ENCODE peak calls at places on chromosome 7, in five cellular contexts. D is A549, L is heart left ventricle, Y is K562, T is HCT116. G is an unnamed sample.

GRCh38 chr7:55774327-55775050 is 88.1 kb downstream of the SEPTIN14 start:
- DNase-seq in L (no peak), Y (no peak), T (no peak), D (no peak), G (no peak)

GRCh38 chr7:151671514-151671913 is 151.8 kb upstream of the RHEB start:
- DNase-seq in L (no peak), Y (no peak), T (no peak), D (no peak), G (no peak)

GRCh38 chr7:79236352-79237028 is 217.0 kb downstream of the MAGI2 start:
- DNase-seq in T (no peak), Y (no peak), L (no peak), D (no peak), G (no peak)

GRCh38 chr7:30858576-30858975 is 53.1 kb upstream of the AQP1 start:
- DNase-seq in Y (no peak), D (no peak), L (no peak), T (no peak), G (no peak)

GRCh38 chr7:102261451-102261850 is 25.2 kb upstream of the SH2B2 start:
- DNase-seq in Y (no peak), D (no peak), T (no peak), L (no peak), G (no peak)

GRCh38 chr7:118289476-118289875 is 65.0 kb downstream of the ANKRD7 start:
- DNase-seq in T (no peak), Y (no peak), L (no peak), D (no peak), G (peak)

GRCh38 chr7:10703981-10704380 is 269.7 kb upstream of the PHF14 start:
- DNase-seq in Y (no peak), L (no peak), T (no peak), D (no peak), G (no peak)

GRCh38 chr7:98163269-98163668 is 48.0 kb upstream of the BHLHA15 start:
- DNase-seq in T (no peak), L (no peak), Y (no peak), D (no peak), G (no peak)

GRCh38 chr7:134527979-134528371 is 608 bp downstream of the AKR1B10 start:
- DNase-seq in T (no peak), L (no peak), D (no peak), Y (no peak), G (no peak)

GRCh38 chr7:108109216-108109908 is 20.8 kb downstream of the LAMB4 start:
- DNase-seq in L (no peak), Y (no peak), D (peak), T (peak), G (peak)

GRCh38 chr7:55535637-55536016 is 36.7 kb downstream of the VOPP1 start:
- DNase-seq in T (no peak), L (no peak), Y (no peak), D (no peak), G (no peak)

GRCh38 chr7:24368161-24368560 is 84.2 kb downstream of the NPY start:
- DNase-seq in Y (no peak), D (no peak), T (no peak), L (no peak), G (no peak)

GRCh38 chr7:134767567-134768168 is 11.8 kb upstream of the CALD1 start:
- DNase-seq in T (no peak), D (no peak), L (no peak), Y (no peak), G (no peak)

GRCh38 chr7:104980969-104981670 is 32.9 kb upstream of the KMT2E start:
- DNase-seq in T (peak), Y (peak), D (peak), L (no peak), G (peak)

GRCh38 chr7:116953727-116954442 is 584 bp downstream of the ST7 start:
- DNase-seq in D (peak), L (peak), T (peak), Y (peak), G (peak)

GRCh38 chr7:130940907-130941306 is 206.9 kb upstream of the KLF14 start:
- DNase-seq in T (no peak), Y (no peak), D (no peak), L (no peak), G (no peak)
- TF ChIP-seq POLR2A in T (no peak), Y (no peak), D (no peak), L (no peak), G (no peak)

GRCh38 chr7:28686418-28686800 is 271.7 kb downstream of the TRIL start:
- DNase-seq in Y (no peak), L (peak), T (no peak), D (peak), G (peak)

GRCh38 chr7:28685291-28685659 is 272.9 kb downstream of the TRIL start:
- DNase-seq in T (no peak), D (no peak), L (peak), Y (no peak), G (peak)

GRCh38 chr7:28687631-28688030 is 270.5 kb downstream of the TRIL start:
- DNase-seq in D (no peak), L (no peak), T (no peak), Y (no peak), G (no peak)

GRCh38 chr7:28684729-28685211 is 272.5 kb downstream of the CREB5 start:
- DNase-seq in Y (no peak), T (no peak), D (no peak), L (no peak), G (peak)

GRCh38 chr7:28685660-28686417 is 272.3 kb downstream of the TRIL start:
- DNase-seq in L (peak), T (peak), D (peak), Y (peak), G (peak)
- TF ChIP-seq POLR2A in L (peak), T (no peak), D (no peak), Y (no peak), G (no peak)

GRCh38 chr7:133081605-133082389 is at the start of gene CHCHD3:
- DNase-seq in L (peak), Y (peak), D (peak), T (peak), G (peak)
- TF ChIP-seq POLR2A in L (peak), Y (peak), D (peak), T (peak), G (peak)

GRCh38 chr7:100366411-100367250 is 6.7 kb upstream of the PILRA start:
- DNase-seq in L (no peak), Y (no peak), T (no peak), D (no peak), G (peak)
- TF ChIP-seq POLR2A in L (no peak), Y (peak), T (no peak), D (no peak), G (no peak)

GRCh38 chr7:123190109-123190831 is 9.5 kb downstream of the SLC13A1 start:
- DNase-seq in L (no peak), Y (no peak), D (no peak), T (no peak), G (peak)
- TF ChIP-seq POLR2A in L (no peak), Y (no peak), D (no peak), T (no peak), G (no peak)

GRCh38 chr7:36781011-36781738 is 56.9 kb upstream of the AOAH start:
- DNase-seq in D (no peak), Y (no peak), L (no peak), T (no peak), G (no peak)
- TF ChIP-seq POLR2A in D (no peak), Y (no peak), L (no peak), T (no peak), G (no peak)

DNA sequence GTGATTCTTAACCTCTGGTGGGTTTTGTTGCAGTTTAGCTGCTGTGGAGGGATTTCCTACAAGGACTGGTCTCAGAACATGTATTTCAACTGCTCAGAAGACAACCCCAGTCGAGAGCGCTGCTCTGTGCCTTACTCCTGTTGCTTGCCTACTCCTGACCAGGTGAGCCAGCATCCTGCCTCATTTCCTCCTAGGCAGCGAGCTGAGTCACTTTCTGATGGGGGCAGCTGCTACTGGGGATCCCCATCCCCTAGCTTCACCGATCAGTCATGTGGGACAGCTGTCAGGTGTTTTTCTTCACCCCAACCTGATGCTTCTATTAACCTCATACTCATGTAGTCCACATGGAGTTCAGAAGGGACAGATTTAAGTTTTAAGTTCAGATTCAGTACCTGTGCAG is 21.7 kb upstream of the SMO start:
- DNase-seq in Y (no peak), L (no peak), T (no peak), D (no peak), G (no peak)
- TF ChIP-seq POLR2A in Y (no peak), L (no peak), T (no peak), D (no peak), G (no peak)

DNA sequence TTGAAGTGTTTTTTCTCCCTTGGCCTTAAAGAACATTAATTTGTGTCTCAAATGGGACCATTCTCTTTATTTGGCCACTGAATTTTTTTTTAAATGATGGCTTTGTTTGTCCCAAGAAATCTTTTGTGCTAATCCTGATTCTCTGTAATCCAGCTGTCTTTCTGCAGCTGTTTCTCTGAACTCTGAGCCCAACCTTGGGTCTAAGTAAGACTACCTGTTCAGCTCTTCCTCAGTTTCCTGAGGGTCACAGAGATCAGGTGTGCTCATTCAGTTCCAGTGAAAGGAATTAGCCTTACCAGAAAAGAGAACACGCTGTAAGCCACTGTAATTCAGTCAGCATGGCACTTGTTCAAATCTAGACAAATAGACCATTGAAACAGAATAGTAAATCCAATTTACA is 94.2 kb downstream of the ANKIB1 start:
- DNase-seq in Y (no peak), T (no peak), L (no peak), D (no peak), G (no peak)
- TF ChIP-seq POLR2A in Y (no peak), T (no peak), L (no peak), D (no peak), G (no peak)

GRCh38 chr7:121748546-121748945 is 124.4 kb upstream of the PTPRZ1 start:
- DNase-seq in Y (no peak), L (no peak), T (no peak), D (no peak), G (no peak)

GRCh38 chr7:121744319-121744718 is 128.6 kb upstream of the PTPRZ1 start:
- DNase-seq in T (no peak), D (no peak), Y (no peak), L (no peak), G (no peak)

GRCh38 chr7:121741896-121742295 is 131.1 kb upstream of the PTPRZ1 start:
- DNase-seq in L (no peak), Y (no peak), T (no peak), D (no peak), G (no peak)

GRCh38 chr7:121745856-121746255 is 127.1 kb upstream of the PTPRZ1 start:
- DNase-seq in Y (no peak), L (no peak), T (no peak), D (no peak), G (no peak)

GRCh38 chr7:121744877-121745276 is 128.1 kb upstream of the PTPRZ1 start:
- DNase-seq in D (no peak), T (no peak), Y (no peak), L (no peak), G (no peak)
- TF ChIP-seq POLR2A in D (no peak), T (no peak), Y (no peak), L (no peak), G (no peak)